ENCODE peak calls at places on chromosomes 4 and X, in five cellular contexts. H, B, V, O and J are unnamed samples. For H3K36me3, the result is how much of the 10 kb centered on the place peaks cover.

GRCh38 chr4:53128959-53129358 is 236.9 kb downstream of the SCFD2 start:
- DNase-seq in O (no peak), B (no peak), V (no peak), H (no peak), J (no peak)

GRCh38 chr4:64158648-64159326 is 250.5 kb downstream of the TECRL start:
- DNase-seq in B (peak), O (peak), V (peak), H (no peak), J (peak)

GRCh38 chrX:41779941-41780340 is 56.0 kb downstream of the GPR82 start:
- DNase-seq in B (no peak), H (no peak), O (no peak), V (no peak), J (no peak)

GRCh38 chrX:74931214-74931613 is 6.0 kb upstream of the NEXMIF start:
- DNase-seq in H (no peak), B (peak), O (no peak), V (no peak), J (peak)

GRCh38 chr4:166039822-166040221 is 166.8 kb downstream of the TLL1 start:
- DNase-seq in H (no peak), O (no peak), B (no peak), V (no peak), J (no peak)

GRCh38 chr4:144562019-144562740 is 83.8 kb upstream of the HHIP start:
- DNase-seq in H (peak), V (no peak), B (no peak), O (no peak), J (no peak)

GRCh38 chr4:147312376-147313046 is 168.4 kb upstream of the EDNRA start:
- DNase-seq in V (peak), O (peak), B (no peak), H (no peak), J (no peak)

GRCh38 chrX:2385224-2385623 is 115.6 kb downstream of the DHRSX start:
- DNase-seq in B (peak), H (no peak), O (peak), V (peak), J (no peak)

GRCh38 chrX:69501433-69501832 is 2.7 kb upstream of the NALF2 start:
- DNase-seq in O (no peak), B (peak), V (no peak), H (no peak), J (peak)

GRCh38 chr4:94298725-94299252 is 43.8 kb downstream of the HPGDS start:
- DNase-seq in H (no peak), O (no peak), V (no peak), B (no peak), J (no peak)

GRCh38 chr4:39458505-39459300 is at the start of the genes LIAS and RPL9:
- DNase-seq in B (peak), V (peak), O (peak), H (peak), J (peak)
- H4K91ac ChIP-seq in B (peak), V (peak), O (peak), H (peak), J (no peak)

GRCh38 chr4:17492058-17492741 is 19.7 kb downstream of the QDPR start:
- DNase-seq in O (peak), V (no peak), B (no peak), H (no peak), J (no peak)
- H3K36me3 ChIP-seq in O (under half), V (under half), B (under half), H (under half), J (under half)

GRCh38 chrX:153969904-153970397 is 1.7 kb downstream of the HCFC1 start:
- DNase-seq in O (peak), V (peak), B (peak), H (no peak), J (no peak)

GRCh38 chrX:153971124-153971631 is 440 bp downstream of the HCFC1 start:
- DNase-seq in B (peak), H (no peak), O (peak), V (peak), J (peak)

GRCh38 chrX:153971632-153972367 is at the start of gene HCFC1:
- DNase-seq in B (peak), O (peak), V (peak), H (no peak), J (peak)

GRCh38 chrX:153969125-153969903 is 2.3 kb downstream of the HCFC1 start:
- DNase-seq in H (no peak), O (no peak), V (no peak), B (no peak), J (no peak)

GRCh38 chrX:153970398-153971123 is 1.1 kb downstream of the HCFC1 start:
- DNase-seq in O (peak), B (peak), V (peak), H (no peak), J (peak)
- H4K91ac ChIP-seq in O (peak), B (peak), V (peak), H (peak), J (no peak)

GRCh38 chr4:38204317-38205060 is 244.3 kb downstream of the PTTG2 start:
- DNase-seq in O (no peak), V (no peak), H (no peak), B (no peak), J (no peak)
- H3K36me3 ChIP-seq in O (under half), V (under half), H (under half), B (under half), J (under half)

DNA sequence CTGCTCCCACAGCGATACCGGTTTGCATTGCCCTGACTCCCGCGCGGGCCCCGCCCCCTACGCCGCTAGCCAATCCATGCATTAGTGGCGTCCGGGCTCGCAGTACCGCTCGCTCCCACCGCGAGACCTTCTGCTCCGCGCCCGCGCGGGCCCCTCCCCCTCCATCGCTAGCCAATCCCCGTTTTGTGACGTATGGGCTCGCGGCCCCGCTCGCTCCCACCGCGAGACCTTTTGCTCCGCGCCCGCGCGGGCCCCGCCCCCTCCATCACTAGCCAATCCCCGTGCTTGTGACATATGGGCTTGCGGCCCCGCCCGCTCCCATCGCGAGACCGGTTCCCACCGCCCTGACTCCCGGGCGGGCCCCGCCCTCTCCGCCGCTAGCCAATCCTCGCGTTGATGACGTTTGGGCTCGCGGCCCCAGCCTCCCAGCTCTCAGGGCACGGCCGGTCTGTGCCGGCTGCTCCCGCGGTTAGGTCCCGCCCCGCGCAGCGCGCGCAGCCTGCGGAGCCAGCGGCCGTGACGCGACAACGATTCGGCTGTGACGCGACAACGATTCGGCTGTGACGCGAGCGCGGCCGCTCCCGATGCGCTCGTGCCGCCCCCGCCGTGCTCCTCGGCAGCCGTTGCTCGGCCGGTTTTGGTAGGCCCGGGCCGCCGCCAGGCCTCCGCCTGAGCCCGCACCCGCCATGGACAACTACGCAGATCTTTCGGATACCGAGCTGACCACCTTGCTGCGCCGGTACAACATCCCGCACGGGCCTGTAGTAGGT is at the start of gene EMD:
- DNase-seq in V (peak), B (peak), H (peak), O (peak), J (peak)
- H4K91ac ChIP-seq in V (peak), B (peak), H (no peak), O (peak), J (no peak)

GRCh38 chr4:185412412-185412811 is 13.4 kb downstream of the UFSP2 start:
- DNase-seq in B (no peak), O (no peak), V (peak), H (no peak), J (no peak)

GRCh38 chr4:185421366-185422124 is 4.2 kb downstream of the UFSP2 start:
- DNase-seq in O (peak), B (no peak), V (peak), H (no peak), J (no peak)

GRCh38 chr4:185411833-185412232 is 13.9 kb downstream of the UFSP2 start:
- DNase-seq in O (no peak), V (no peak), B (no peak), H (no peak), J (no peak)

GRCh38 chr4:185416955-185417354 is 8.8 kb downstream of the UFSP2 start:
- DNase-seq in H (no peak), V (no peak), O (no peak), B (no peak), J (no peak)
- H3K36me3 ChIP-seq in H (under half), V (under half), O (under half), B (under half), J (half or more)

DNA sequence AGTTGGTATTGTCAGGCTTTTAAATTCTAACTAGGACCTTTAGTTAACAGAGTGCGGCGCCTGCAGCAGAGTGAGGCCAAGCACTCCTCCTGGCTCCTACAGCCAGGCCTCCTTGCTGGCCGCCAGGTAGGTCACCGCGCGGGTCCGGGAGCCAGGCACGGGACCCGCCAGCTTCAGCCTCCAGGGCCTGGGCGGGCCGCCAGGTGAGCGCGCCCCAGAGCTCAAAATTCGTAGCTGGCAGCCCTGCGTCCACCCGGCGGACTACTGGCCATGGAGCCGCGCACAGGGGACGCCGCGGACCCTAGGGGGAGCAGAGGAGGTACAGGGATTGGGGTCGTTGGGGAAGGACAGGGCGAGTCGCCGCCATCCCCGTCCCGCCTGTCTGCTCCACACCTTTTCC is at the start of gene MAGIX:
- DNase-seq in O (no peak), B (peak), H (no peak), V (no peak), J (no peak)
- H4K91ac ChIP-seq in O (peak), B (peak), H (no peak), V (peak), J (no peak)

GRCh38 chr4:168398589-168398988 is 80.0 kb upstream of the DDX60 start:
- DNase-seq in O (no peak), V (no peak), H (no peak), B (no peak), J (no peak)
- H3K36me3 ChIP-seq in O (under half), V (under half), H (under half), B (under half), J (under half)

DNA sequence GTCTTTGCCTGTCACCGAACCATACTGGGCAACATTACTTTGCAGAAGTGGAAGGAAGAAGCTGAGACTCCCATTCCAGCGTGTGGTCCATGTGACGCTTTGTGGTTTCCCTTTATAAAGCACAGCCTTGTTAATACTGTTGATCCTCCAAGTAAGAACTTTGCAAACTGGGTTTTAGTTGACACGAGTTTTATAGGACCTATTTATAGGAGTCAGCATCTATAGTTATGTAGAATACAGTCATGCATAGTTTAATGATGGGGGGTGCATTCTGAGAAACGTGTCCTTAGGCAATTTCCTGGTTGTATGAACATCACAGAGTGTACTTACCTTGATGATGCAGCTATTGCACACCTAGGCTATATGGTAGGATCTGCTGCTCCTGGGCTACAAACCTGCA is 1879.4 kb upstream of the TENM3 start:
- DNase-seq in O (no peak), H (no peak), V (no peak), B (no peak), J (no peak)
- H4K91ac ChIP-seq in O (no peak), H (no peak), V (no peak), B (no peak), J (no peak)